ENCODE peak calls at places on chromosomes 3 and 15, in six cellular contexts. J, Z, R, E, T and C are unnamed samples.

GRCh38 chr15:63491116-63491817 is 13.1 kb upstream of the USP3 start:
- DNase-seq in R (no peak), J (no peak), T (no peak), E (no peak), Z (peak; percentile 58), C (no peak)

GRCh38 chr3:130093741-130094391 is 12.2 kb downstream of the ALG1L2 start:
- DNase-seq in R (no peak), J (peak; percentile 51), Z (no peak), T (no peak), E (no peak), C (no peak)

GRCh38 chr3:140505876-140506275 is 172.0 kb upstream of the TRIM42 start:
- DNase-seq in E (peak; percentile 29), R (no peak), Z (no peak), J (no peak), T (no peak), C (no peak)

GRCh38 chr15:73325191-73325980 is 43.4 kb downstream of the HCN4 start:
- DNase-seq in Z (no peak), T (no peak), J (peak; percentile 46), R (no peak), E (no peak), C (no peak)

GRCh38 chr3:95565502-95565901 is 1248.9 kb upstream of the EPHA6 start:
- DNase-seq in J (no peak), Z (no peak), T (no peak), R (no peak), E (no peak), C (no peak)

GRCh38 chr3:196274585-196274984 is 12.9 kb downstream of the PCYT1A start:
- DNase-seq in T (no peak), R (peak; percentile 36), J (no peak), Z (peak; percentile 28), E (peak; percentile 46), C (peak; percentile 62)

GRCh38 chr3:117671707-117672318 is 962.2 kb downstream of the TUSC7 start:
- DNase-seq in E (no peak), T (no peak), J (no peak), R (no peak), Z (no peak), C (no peak)

GRCh38 chr15:99931703-99932603 is 198.7 kb upstream of the LYSMD4 start:
- DNase-seq in J (no peak), E (peak; percentile 9), T (no peak), R (no peak), Z (no peak), C (peak; percentile 23)

GRCh38 chr15:65730560-65731172 is 61.4 kb downstream of the DENND4A start:
- DNase-seq in T (no peak), J (no peak), Z (peak; percentile 57), E (peak; percentile 13), R (no peak), C (peak; percentile 24)

GRCh38 chr3:126926684-126927404 is 56.1 kb upstream of the PLXNA1 start:
- DNase-seq in R (no peak), T (peak; percentile 38), Z (peak; percentile 92), E (peak; percentile 68), J (no peak), C (peak; percentile 79)

GRCh38 chr15:80461370-80462060 is 57.3 kb downstream of the ARNT2 start:
- DNase-seq in E (no peak), T (no peak), Z (no peak), R (no peak), J (no peak), C (no peak)

GRCh38 chr15:94305133-94305532 is 73.8 kb downstream of the MCTP2 start:
- DNase-seq in E (peak; percentile 9), Z (no peak), T (no peak), J (no peak), R (no peak), C (no peak)

GRCh38 chr3:151085227-151085888 is at the start of gene MED12L:
- DNase-seq in J (peak; percentile 86), R (no peak), Z (peak; percentile 93), T (no peak), E (peak; percentile 65), C (peak; percentile 82)

GRCh38 chr15:90336705-90337141 is 15.4 kb upstream of the ZNF774 start:
- DNase-seq in E (peak; percentile 90), J (no peak), Z (peak; percentile 85), R (no peak), T (no peak), C (peak; percentile 96)

GRCh38 chr3:134364061-134364935 is 9.9 kb downstream of the AMOTL2 start:
- DNase-seq in J (peak; percentile 99), E (peak; percentile 93), R (no peak), T (peak; percentile 88), Z (peak; percentile 99), C (peak; percentile 95)

GRCh38 chr3:5330152-5330810 is 142.8 kb downstream of the EDEM1 start:
- DNase-seq in E (peak; percentile 91), Z (no peak), T (no peak), J (no peak), R (no peak), C (peak; percentile 91)

GRCh38 chr3:146125946-146126345 is 35.0 kb downstream of the PLOD2 start:
- DNase-seq in E (peak; percentile 83), T (no peak), R (no peak), J (no peak), Z (peak; percentile 91), C (peak; percentile 87)

GRCh38 chr15:90582553-90582952 is 52.8 kb downstream of the CRTC3 start:
- DNase-seq in R (no peak), E (no peak), J (no peak), Z (no peak), T (no peak), C (no peak)

GRCh38 chr3:142660904-142661303 is 62.9 kb upstream of the TRPC1 start:
- DNase-seq in E (no peak), R (no peak), J (no peak), T (no peak), Z (no peak), C (no peak)

GRCh38 chr15:41827290-41827879 is 507 bp upstream of the JMJD7 start:
- DNase-seq in E (no peak), R (peak; percentile 9), J (peak; percentile 63), Z (peak; percentile 55), T (no peak), C (peak; percentile 42)

GRCh38 chr3:139546772-139547171 is 7.2 kb upstream of the RBP1 start:
- DNase-seq in Z (no peak), R (no peak), J (no peak), T (no peak), E (no peak), C (peak; percentile 21)

GRCh38 chr15:71458089-71458660 is 342.9 kb downstream of the THSD4 start:
- DNase-seq in E (no peak), J (no peak), Z (no peak), R (no peak), T (no peak), C (no peak)

GRCh38 chr3:116005404-116005803 is 382.1 kb downstream of the GAP43 start:
- DNase-seq in T (no peak), E (peak; percentile 95), Z (peak; percentile 97), J (no peak), R (no peak), C (peak; percentile 97)

GRCh38 chr3:192022412-192022811 is 561.4 kb downstream of the PYDC2 start:
- DNase-seq in R (no peak), T (no peak), E (peak; percentile 71), J (no peak), Z (no peak), C (peak; percentile 88)

GRCh38 chr3:36635731-36636130 is 128.6 kb downstream of the DCLK3 start:
- DNase-seq in E (peak; percentile 86), J (no peak), T (no peak), Z (peak; percentile 34), R (no peak), C (peak; percentile 90)

GRCh38 chr3:22960326-22960984 is 242.7 kb upstream of the UBE2E2 start:
- DNase-seq in T (peak; percentile 20), R (no peak), Z (peak; percentile 75), J (peak; percentile 68), E (peak; percentile 21), C (peak; percentile 52)

GRCh38 chr15:40942337-40942854 is 10.9 kb upstream of the CHAC1 start:
- DNase-seq in Z (no peak), R (no peak), T (no peak), E (no peak), J (no peak), C (no peak)

GRCh38 chr3:9778102-9778501 is 8.4 kb upstream of the CAMK1 start:
- DNase-seq in J (no peak), E (peak; percentile 72), R (no peak), T (no peak), Z (peak; percentile 91), C (peak; percentile 77)

GRCh38 chr3:52400275-52400793 is 44.6 kb downstream of the SEMA3G start:
- DNase-seq in E (no peak), J (no peak), T (no peak), R (no peak), Z (no peak), C (no peak)

GRCh38 chr3:169466990-169467389 is 196.5 kb downstream of the MECOM start:
- DNase-seq in R (no peak), J (no peak), T (no peak), E (no peak), Z (no peak), C (no peak)

GRCh38 chr3:169465416-169465815 is 198.1 kb downstream of the MECOM start:
- DNase-seq in R (no peak), Z (no peak), E (no peak), J (no peak), T (no peak), C (no peak)

GRCh38 chr3:169472259-169472900 is 191.1 kb downstream of the MECOM start:
- DNase-seq in Z (no peak), J (no peak), T (no peak), R (no peak), E (no peak), C (no peak)

GRCh38 chr3:169467703-169468102 is 195.8 kb downstream of the MECOM start:
- DNase-seq in T (no peak), E (no peak), J (peak; percentile 1), R (no peak), Z (no peak), C (no peak)
- TF ChIP-seq CTCF in T (no peak), E (no peak), J (no peak), R (no peak), Z (no peak), C (no peak)

DNA sequence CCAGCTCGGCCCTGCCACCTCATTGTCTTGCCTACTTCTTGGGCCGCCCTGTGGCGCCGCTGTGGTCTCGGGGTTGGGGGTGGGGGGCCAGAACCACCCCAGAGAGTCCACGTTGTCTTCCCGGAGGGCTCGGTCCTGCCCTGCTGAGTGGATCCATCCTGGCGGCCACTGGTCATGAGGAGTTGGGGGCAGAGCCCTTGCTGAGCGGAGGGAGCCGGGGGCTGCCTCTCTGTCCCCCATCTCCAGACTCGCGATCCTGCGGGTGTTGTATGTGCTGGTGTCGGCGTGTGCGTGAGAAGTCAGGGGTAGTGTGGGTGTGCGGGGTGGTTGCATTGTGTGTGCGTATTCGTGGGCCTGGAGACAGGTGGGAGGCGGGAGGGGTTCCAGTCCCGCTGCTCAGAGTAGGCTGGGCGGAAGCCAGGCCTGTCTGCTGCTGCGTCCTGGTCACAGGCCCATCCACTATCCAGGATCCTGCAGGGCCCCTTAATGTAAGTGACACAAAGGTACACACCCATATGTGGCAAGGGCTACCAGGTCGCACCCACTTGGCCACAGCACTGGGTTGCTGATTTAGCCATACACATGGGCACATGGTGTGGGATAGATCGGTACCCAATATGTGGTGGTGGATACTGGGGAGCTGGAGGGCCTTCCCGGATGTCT is 30.7 kb downstream of the NBEAL2 start:
- DNase-seq in J (no peak), T (no peak), Z (no peak), R (no peak), E (no peak), C (no peak)
- H3K4me3 ChIP-seq in J (peak overlapping the region; percentile 72), T (peak overlapping the region; percentile 67), Z (peak overlapping the region; percentile 63), R (peak overlapping the region; percentile 66), E (no peak overlapping the region), C (peak overlapping the region; percentile 30)

GRCh38 chr3:66196633-66197032 is 24.2 kb upstream of the SLC25A26 start:
- DNase-seq in T (no peak), E (no peak), J (no peak), R (no peak), Z (peak; percentile 13), C (no peak)
- TF ChIP-seq CTCF in T (no peak), E (peak; percentile 19), J (peak; percentile 61), R (no peak), Z (no peak), C (no peak)

GRCh38 chr3:56894912-56895431 is 93.2 kb upstream of the ARHGEF3 start:
- DNase-seq in R (no peak), T (no peak), Z (peak; percentile 23), E (no peak), J (no peak), C (peak; percentile 29)
- H3K4me3 ChIP-seq in R (no peak overlapping the region), T (no peak overlapping the region), Z (no peak overlapping the region), E (no peak overlapping the region), J (no peak overlapping the region), C (no peak overlapping the region)